ENCODE peak calls at places on chromosomes 3 and 15, in seven cellular contexts. One of them, this sample, is unnamed.

GRCh38 chr15:71752604-71753289 is 57.6 kb upstream of the NR2E3 start:
- DNase-seq in right cardiac atrium: no peak
- DNase-seq in neural crest cell: peak
- DNase-seq in left ventricle myocardium inferior: no peak
- DNase-seq in AG10803: peak
- DNase-seq in Karpas-422: peak
- DNase-seq in neuronal stem cell: peak
- DNase-seq in this sample: peak

GRCh38 chr15:72907733-72908132 is 124.2 kb upstream of the ADPGK start:
- DNase-seq in neural crest cell: no peak
- DNase-seq in Karpas-422: peak
- DNase-seq in left ventricle myocardium inferior: peak
- DNase-seq in right cardiac atrium: peak
- DNase-seq in AG10803: no peak
- DNase-seq in neuronal stem cell: no peak
- DNase-seq in this sample: peak

GRCh38 chr3:10474439-10474723 is 31.0 kb downstream of the ATP2B2 start:
- DNase-seq in left ventricle myocardium inferior: no peak
- DNase-seq in AG10803: no peak
- DNase-seq in neuronal stem cell: no peak
- DNase-seq in right cardiac atrium: no peak
- DNase-seq in Karpas-422: no peak
- DNase-seq in neural crest cell: no peak
- DNase-seq in this sample: no peak

GRCh38 chr15:81950841-81951414 is 94.9 kb downstream of the MEX3B start:
- DNase-seq in neuronal stem cell: no peak
- DNase-seq in Karpas-422: no peak
- DNase-seq in neural crest cell: no peak
- DNase-seq in right cardiac atrium: no peak
- DNase-seq in left ventricle myocardium inferior: no peak
- DNase-seq in AG10803: peak
- DNase-seq in this sample: peak

GRCh38 chr15:34993413-34993812 is 5.3 kb upstream of the ZNF770 start:
- DNase-seq in AG10803: no peak
- DNase-seq in Karpas-422: no peak
- DNase-seq in right cardiac atrium: no peak
- DNase-seq in neural crest cell: no peak
- DNase-seq in left ventricle myocardium inferior: no peak
- DNase-seq in neuronal stem cell: no peak
- DNase-seq in this sample: no peak

GRCh38 chr3:128123231-128123537 is 428 bp downstream of the RUVBL1 start:
- DNase-seq in AG10803: no peak
- DNase-seq in left ventricle myocardium inferior: no peak
- DNase-seq in Karpas-422: no peak
- DNase-seq in neural crest cell: no peak
- DNase-seq in right cardiac atrium: no peak
- DNase-seq in neuronal stem cell: peak
- DNase-seq in this sample: no peak

GRCh38 chr15:71295242-71296031 is 180.2 kb downstream of the THSD4 start:
- DNase-seq in right cardiac atrium: no peak
- DNase-seq in left ventricle myocardium inferior: no peak
- DNase-seq in AG10803: peak
- DNase-seq in neuronal stem cell: no peak
- DNase-seq in neural crest cell: no peak
- DNase-seq in Karpas-422: no peak
- DNase-seq in this sample: no peak

GRCh38 chr15:92661069-92661468 is 5.5 kb upstream of the FAM174B start:
- DNase-seq in left ventricle myocardium inferior: no peak
- DNase-seq in neural crest cell: no peak
- DNase-seq in Karpas-422: no peak
- DNase-seq in AG10803: no peak
- DNase-seq in right cardiac atrium: no peak
- DNase-seq in neuronal stem cell: no peak
- DNase-seq in this sample: peak

GRCh38 chr15:75049392-75049791 is 26.0 kb downstream of the PPCDC start:
- DNase-seq in neuronal stem cell: no peak
- DNase-seq in neural crest cell: no peak
- DNase-seq in AG10803: peak
- DNase-seq in right cardiac atrium: peak
- DNase-seq in left ventricle myocardium inferior: peak
- DNase-seq in Karpas-422: no peak
- DNase-seq in this sample: peak

GRCh38 chr15:32685576-32685975 is 32.2 kb upstream of the GREM1 start:
- DNase-seq in neural crest cell: no peak
- DNase-seq in Karpas-422: no peak
- DNase-seq in neuronal stem cell: no peak
- DNase-seq in left ventricle myocardium inferior: no peak
- DNase-seq in right cardiac atrium: no peak
- DNase-seq in AG10803: peak
- DNase-seq in this sample: no peak

GRCh38 chr3:21562225-21562624 is 188.8 kb downstream of the ZNF385D start:
- DNase-seq in neuronal stem cell: no peak
- DNase-seq in neural crest cell: no peak
- DNase-seq in Karpas-422: no peak
- DNase-seq in right cardiac atrium: no peak
- DNase-seq in AG10803: peak
- DNase-seq in left ventricle myocardium inferior: no peak
- DNase-seq in this sample: no peak

GRCh38 chr3:68699541-68699940 is 232.8 kb downstream of the TAFA4 start:
- DNase-seq in left ventricle myocardium inferior: no peak
- DNase-seq in neuronal stem cell: no peak
- DNase-seq in AG10803: no peak
- DNase-seq in right cardiac atrium: no peak
- DNase-seq in Karpas-422: no peak
- DNase-seq in neural crest cell: no peak
- DNase-seq in this sample: no peak

GRCh38 chr3:64223809-64224570 is 1.3 kb downstream of the PRICKLE2 start:
- DNase-seq in AG10803: peak
- DNase-seq in right cardiac atrium: peak
- DNase-seq in neural crest cell: no peak
- DNase-seq in neuronal stem cell: no peak
- DNase-seq in left ventricle myocardium inferior: no peak
- DNase-seq in Karpas-422: no peak
- DNase-seq in this sample: peak

GRCh38 chr15:90883526-90883931 is 775 bp upstream of the FES start:
- DNase-seq in right cardiac atrium: peak
- DNase-seq in AG10803: no peak
- DNase-seq in left ventricle myocardium inferior: no peak
- DNase-seq in neural crest cell: no peak
- DNase-seq in Karpas-422: peak
- DNase-seq in neuronal stem cell: no peak
- DNase-seq in this sample: no peak

GRCh38 chr3:156395961-156396700 is 158.8 kb downstream of the SSR3 start:
- DNase-seq in neuronal stem cell: no peak
- DNase-seq in left ventricle myocardium inferior: no peak
- DNase-seq in right cardiac atrium: no peak
- DNase-seq in AG10803: peak
- DNase-seq in neural crest cell: no peak
- DNase-seq in Karpas-422: no peak
- DNase-seq in this sample: no peak

GRCh38 chr3:127722928-127723603 is 50.3 kb downstream of the ABTB1 start:
- DNase-seq in AG10803: no peak
- DNase-seq in Karpas-422: no peak
- DNase-seq in neural crest cell: no peak
- DNase-seq in left ventricle myocardium inferior: no peak
- DNase-seq in neuronal stem cell: peak
- DNase-seq in right cardiac atrium: no peak
- DNase-seq in this sample: no peak

GRCh38 chr3:117622130-117622841 is 912.7 kb downstream of the TUSC7 start:
- DNase-seq in Karpas-422: no peak
- DNase-seq in left ventricle myocardium inferior: no peak
- DNase-seq in neuronal stem cell: no peak
- DNase-seq in right cardiac atrium: no peak
- DNase-seq in AG10803: peak
- DNase-seq in neural crest cell: no peak
- DNase-seq in this sample: no peak

GRCh38 chr15:71228403-71228802 is 113.1 kb downstream of the THSD4 start:
- DNase-seq in Karpas-422: no peak
- DNase-seq in neural crest cell: no peak
- DNase-seq in left ventricle myocardium inferior: no peak
- DNase-seq in right cardiac atrium: no peak
- DNase-seq in neuronal stem cell: no peak
- DNase-seq in AG10803: no peak
- DNase-seq in this sample: no peak

GRCh38 chr3:130820976-130821375 is 72.9 kb upstream of the ATP2C1 start:
- DNase-seq in Karpas-422: no peak
- DNase-seq in left ventricle myocardium inferior: no peak
- DNase-seq in AG10803: peak
- DNase-seq in neuronal stem cell: no peak
- DNase-seq in right cardiac atrium: no peak
- DNase-seq in neural crest cell: no peak
- DNase-seq in this sample: no peak

GRCh38 chr3:40680685-40681657 is 156.2 kb downstream of the ZNF621 start:
- DNase-seq in neural crest cell: no peak
- DNase-seq in AG10803: no peak
- DNase-seq in neuronal stem cell: no peak
- DNase-seq in right cardiac atrium: no peak
- DNase-seq in Karpas-422: no peak
- DNase-seq in left ventricle myocardium inferior: no peak
- DNase-seq in this sample: no peak

GRCh38 chr15:92165001-92165346 is 228.7 kb upstream of the ST8SIA2 start:
- DNase-seq in neural crest cell: no peak
- DNase-seq in neuronal stem cell: no peak
- DNase-seq in AG10803: no peak
- DNase-seq in left ventricle myocardium inferior: no peak
- DNase-seq in right cardiac atrium: no peak
- DNase-seq in Karpas-422: no peak
- DNase-seq in this sample: no peak

GRCh38 chr3:125334675-125335560 is 40.2 kb downstream of the ZNF148 start:
- DNase-seq in left ventricle myocardium inferior: no peak
- DNase-seq in right cardiac atrium: no peak
- DNase-seq in neural crest cell: no peak
- DNase-seq in neuronal stem cell: no peak
- DNase-seq in AG10803: no peak
- DNase-seq in Karpas-422: no peak
- DNase-seq in this sample: no peak